ENCODE peak calls at places on chromosomes 5 and 9, in ten cellular contexts. One of them, this sample, is unnamed. For H3K4me1, the result is how much of the 10 kb centered on the place peaks cover.

GRCh38 chr5:54282876-54283275 is 27.5 kb downstream of the ARL15 start:
- DNase-seq in ascending aorta: no peak
- DNase-seq in A549: no peak
- DNase-seq in heart right ventricle: no peak
- DNase-seq in body of pancreas: no peak
- DNase-seq in NT2/D1: no peak
- DNase-seq in SJCRH30: no peak
- DNase-seq in CD8-positive, alpha-beta memory T cell: no peak
- DNase-seq in RWPE2: no peak
- DNase-seq in CD4-positive, alpha-beta memory T cell: no peak
- DNase-seq in this sample: no peak

GRCh38 chr9:91094324-91095083 is 267.2 kb downstream of the AUH start:
- DNase-seq in CD4-positive, alpha-beta memory T cell: no peak
- DNase-seq in NT2/D1: no peak
- DNase-seq in body of pancreas: no peak
- DNase-seq in SJCRH30: no peak
- DNase-seq in CD8-positive, alpha-beta memory T cell: no peak
- DNase-seq in heart right ventricle: no peak
- DNase-seq in ascending aorta: no peak
- DNase-seq in A549: no peak
- DNase-seq in RWPE2: no peak
- DNase-seq in this sample: no peak

GRCh38 chr9:129380961-129381401 is 202.9 kb upstream of the IER5L start:
- DNase-seq in A549: no peak
- DNase-seq in heart right ventricle: no peak
- DNase-seq in NT2/D1: peak
- DNase-seq in ascending aorta: no peak
- DNase-seq in body of pancreas: no peak
- DNase-seq in CD4-positive, alpha-beta memory T cell: no peak
- DNase-seq in SJCRH30: no peak
- DNase-seq in CD8-positive, alpha-beta memory T cell: no peak
- DNase-seq in RWPE2: no peak
- DNase-seq in this sample: no peak

GRCh38 chr5:174624754-174625506 is 99.5 kb upstream of the MSX2 start:
- DNase-seq in SJCRH30: no peak
- DNase-seq in A549: no peak
- DNase-seq in CD8-positive, alpha-beta memory T cell: no peak
- DNase-seq in RWPE2: no peak
- DNase-seq in ascending aorta: no peak
- DNase-seq in body of pancreas: no peak
- DNase-seq in NT2/D1: no peak
- DNase-seq in heart right ventricle: no peak
- DNase-seq in CD4-positive, alpha-beta memory T cell: no peak
- DNase-seq in this sample: no peak

GRCh38 chr5:135438712-135439111 is 8.4 kb downstream of the DCANP1 start:
- DNase-seq in A549: no peak
- DNase-seq in CD8-positive, alpha-beta memory T cell: no peak
- DNase-seq in heart right ventricle: no peak
- DNase-seq in RWPE2: no peak
- DNase-seq in body of pancreas: no peak
- DNase-seq in ascending aorta: no peak
- DNase-seq in SJCRH30: no peak
- DNase-seq in NT2/D1: no peak
- DNase-seq in CD4-positive, alpha-beta memory T cell: no peak
- DNase-seq in this sample: no peak

GRCh38 chr5:81778642-81779041 is 27.7 kb upstream of the SSBP2 start:
- DNase-seq in SJCRH30: no peak
- DNase-seq in A549: no peak
- DNase-seq in heart right ventricle: no peak
- DNase-seq in CD8-positive, alpha-beta memory T cell: no peak
- DNase-seq in RWPE2: no peak
- DNase-seq in body of pancreas: no peak
- DNase-seq in ascending aorta: no peak
- DNase-seq in CD4-positive, alpha-beta memory T cell: no peak
- DNase-seq in NT2/D1: no peak
- DNase-seq in this sample: no peak

GRCh38 chr5:112339761-112340160 is 79.3 kb downstream of the EPB41L4A start:
- DNase-seq in heart right ventricle: no peak
- DNase-seq in A549: no peak
- DNase-seq in RWPE2: no peak
- DNase-seq in ascending aorta: no peak
- DNase-seq in CD8-positive, alpha-beta memory T cell: no peak
- DNase-seq in CD4-positive, alpha-beta memory T cell: no peak
- DNase-seq in NT2/D1: no peak
- DNase-seq in body of pancreas: no peak
- DNase-seq in SJCRH30: no peak
- DNase-seq in this sample: no peak

GRCh38 chr9:114738581-114739316 is 56.8 kb upstream of the TEX48 start:
- DNase-seq in CD8-positive, alpha-beta memory T cell: peak
- DNase-seq in CD4-positive, alpha-beta memory T cell: peak
- DNase-seq in SJCRH30: peak
- DNase-seq in RWPE2: no peak
- DNase-seq in heart right ventricle: peak
- DNase-seq in A549: peak
- DNase-seq in body of pancreas: peak
- DNase-seq in ascending aorta: no peak
- DNase-seq in NT2/D1: peak
- DNase-seq in this sample: no peak

GRCh38 chr9:85639675-85640186 is 102.0 kb downstream of the AGTPBP1 start:
- DNase-seq in RWPE2: no peak
- DNase-seq in A549: no peak
- DNase-seq in body of pancreas: no peak
- DNase-seq in SJCRH30: no peak
- DNase-seq in CD8-positive, alpha-beta memory T cell: no peak
- DNase-seq in CD4-positive, alpha-beta memory T cell: no peak
- DNase-seq in ascending aorta: no peak
- DNase-seq in heart right ventricle: no peak
- DNase-seq in NT2/D1: no peak
- DNase-seq in this sample: no peak

DNA sequence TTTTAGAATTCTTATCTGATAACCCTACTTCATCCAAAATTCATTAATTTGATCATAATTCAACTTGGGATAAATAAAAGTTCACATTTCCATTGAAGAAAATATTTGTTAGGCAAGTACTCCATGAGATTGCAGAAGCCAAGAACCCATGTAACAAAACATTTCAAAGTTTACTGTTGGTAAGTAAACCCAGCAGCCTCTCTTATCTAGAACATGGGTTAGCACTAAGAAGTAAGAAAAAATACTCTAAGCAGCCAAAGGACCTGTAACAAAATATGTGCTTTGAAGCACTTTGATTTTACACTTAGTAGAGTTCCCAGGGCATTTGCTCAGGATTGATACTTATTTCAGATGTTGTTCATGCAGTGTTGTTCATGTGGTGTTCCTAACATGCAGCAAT is 8.7 kb downstream of the MAP3K1 start:
- DNase-seq in heart right ventricle: no peak
- DNase-seq in body of pancreas: no peak
- DNase-seq in NT2/D1: no peak
- DNase-seq in CD8-positive, alpha-beta memory T cell: no peak
- DNase-seq in SJCRH30: no peak
- DNase-seq in A549: no peak
- DNase-seq in RWPE2: no peak
- DNase-seq in CD4-positive, alpha-beta memory T cell: no peak
- DNase-seq in ascending aorta: no peak
- DNase-seq in this sample: no peak
- H3K4me1 ChIP-seq in heart right ventricle: under half
- H3K4me1 ChIP-seq in body of pancreas: half or more
- H3K4me1 ChIP-seq in NT2/D1: under half
- H3K4me1 ChIP-seq in CD8-positive, alpha-beta memory T cell: half or more
- H3K4me1 ChIP-seq in SJCRH30: under half
- H3K4me1 ChIP-seq in A549: under half
- H3K4me1 ChIP-seq in RWPE2: under half
- H3K4me1 ChIP-seq in CD4-positive, alpha-beta memory T cell: half or more
- H3K4me1 ChIP-seq in ascending aorta: under half
- H3K4me1 ChIP-seq in this sample: under half

GRCh38 chr9:35689601-35690446 is at the start of gene TPM2:
- DNase-seq in CD8-positive, alpha-beta memory T cell: no peak
- DNase-seq in heart right ventricle: peak
- DNase-seq in NT2/D1: peak
- DNase-seq in ascending aorta: peak
- DNase-seq in RWPE2: no peak
- DNase-seq in body of pancreas: peak
- DNase-seq in CD4-positive, alpha-beta memory T cell: no peak
- DNase-seq in SJCRH30: peak
- DNase-seq in A549: peak
- DNase-seq in this sample: peak

GRCh38 chr9:35689351-35689600 is 449 bp downstream of the TPM2 start:
- DNase-seq in CD4-positive, alpha-beta memory T cell: no peak
- DNase-seq in heart right ventricle: no peak
- DNase-seq in ascending aorta: no peak
- DNase-seq in A549: no peak
- DNase-seq in RWPE2: no peak
- DNase-seq in body of pancreas: no peak
- DNase-seq in CD8-positive, alpha-beta memory T cell: no peak
- DNase-seq in NT2/D1: no peak
- DNase-seq in SJCRH30: no peak
- DNase-seq in this sample: no peak

GRCh38 chr9:35690447-35691324 is 961 bp upstream of the TPM2 start:
- DNase-seq in heart right ventricle: peak
- DNase-seq in CD4-positive, alpha-beta memory T cell: peak
- DNase-seq in body of pancreas: peak
- DNase-seq in ascending aorta: peak
- DNase-seq in NT2/D1: peak
- DNase-seq in RWPE2: no peak
- DNase-seq in A549: peak
- DNase-seq in SJCRH30: peak
- DNase-seq in CD8-positive, alpha-beta memory T cell: peak
- DNase-seq in this sample: no peak

GRCh38 chr9:35691325-35691631 is 1.6 kb upstream of the TPM2 start:
- DNase-seq in NT2/D1: no peak
- DNase-seq in CD8-positive, alpha-beta memory T cell: no peak
- DNase-seq in ascending aorta: no peak
- DNase-seq in RWPE2: no peak
- DNase-seq in CD4-positive, alpha-beta memory T cell: no peak
- DNase-seq in heart right ventricle: no peak
- DNase-seq in body of pancreas: no peak
- DNase-seq in SJCRH30: no peak
- DNase-seq in A549: no peak
- DNase-seq in this sample: no peak

DNA sequence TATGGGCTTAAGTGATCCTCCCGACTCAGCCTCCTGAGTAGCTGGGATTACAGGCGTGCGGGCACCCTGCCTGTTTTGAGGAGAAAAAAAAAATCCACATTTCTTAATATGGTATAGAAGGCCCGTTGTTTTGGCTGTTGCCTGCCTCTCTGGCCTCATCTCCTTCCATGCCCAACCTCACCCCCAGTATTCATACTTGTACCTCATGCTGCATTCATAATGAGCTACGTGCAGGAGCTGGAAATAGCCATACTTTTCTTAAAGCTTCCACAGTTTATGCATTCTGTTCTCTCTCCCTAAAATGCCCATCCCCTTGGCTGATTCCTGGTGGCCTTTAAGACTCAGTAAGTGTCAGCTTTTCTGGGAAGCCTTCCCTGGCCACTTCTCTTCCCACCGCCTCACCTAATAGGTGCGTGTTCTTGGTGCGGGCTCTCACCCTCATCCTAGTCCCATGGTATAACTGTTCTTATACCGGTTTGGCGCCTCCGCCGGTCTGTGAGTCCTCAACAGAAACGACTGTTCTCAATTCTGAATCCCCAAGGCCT is 2.1 kb upstream of the TPM2 start:
- DNase-seq in RWPE2: no peak
- DNase-seq in CD8-positive, alpha-beta memory T cell: no peak
- DNase-seq in body of pancreas: no peak
- DNase-seq in A549: no peak
- DNase-seq in CD4-positive, alpha-beta memory T cell: no peak
- DNase-seq in SJCRH30: no peak
- DNase-seq in heart right ventricle: no peak
- DNase-seq in NT2/D1: no peak
- DNase-seq in ascending aorta: no peak
- DNase-seq in this sample: no peak
- H3K4me1 ChIP-seq in RWPE2: under half
- H3K4me1 ChIP-seq in CD8-positive, alpha-beta memory T cell: under half
- H3K4me1 ChIP-seq in body of pancreas: under half
- H3K4me1 ChIP-seq in A549: under half
- H3K4me1 ChIP-seq in CD4-positive, alpha-beta memory T cell: under half
- H3K4me1 ChIP-seq in SJCRH30: under half
- H3K4me1 ChIP-seq in heart right ventricle: under half
- H3K4me1 ChIP-seq in NT2/D1: under half
- H3K4me1 ChIP-seq in ascending aorta: under half
- H3K4me1 ChIP-seq in this sample: under half

GRCh38 chr9:16825364-16825763 is 45.1 kb downstream of the BNC2 start:
- DNase-seq in ascending aorta: no peak
- DNase-seq in RWPE2: no peak
- DNase-seq in body of pancreas: no peak
- DNase-seq in CD4-positive, alpha-beta memory T cell: no peak
- DNase-seq in SJCRH30: peak
- DNase-seq in NT2/D1: no peak
- DNase-seq in CD8-positive, alpha-beta memory T cell: no peak
- DNase-seq in A549: no peak
- DNase-seq in heart right ventricle: no peak
- DNase-seq in this sample: no peak
- H3K4me1 ChIP-seq in ascending aorta: under half
- H3K4me1 ChIP-seq in RWPE2: under half
- H3K4me1 ChIP-seq in body of pancreas: under half
- H3K4me1 ChIP-seq in CD4-positive, alpha-beta memory T cell: under half
- H3K4me1 ChIP-seq in SJCRH30: under half
- H3K4me1 ChIP-seq in NT2/D1: under half
- H3K4me1 ChIP-seq in CD8-positive, alpha-beta memory T cell: under half
- H3K4me1 ChIP-seq in A549: under half
- H3K4me1 ChIP-seq in heart right ventricle: under half
- H3K4me1 ChIP-seq in this sample: under half

GRCh38 chr5:151739395-151739794 is 19.0 kb downstream of the ATOX1 start:
- DNase-seq in ascending aorta: no peak
- DNase-seq in RWPE2: no peak
- DNase-seq in CD8-positive, alpha-beta memory T cell: no peak
- DNase-seq in A549: no peak
- DNase-seq in NT2/D1: no peak
- DNase-seq in CD4-positive, alpha-beta memory T cell: no peak
- DNase-seq in SJCRH30: no peak
- DNase-seq in body of pancreas: no peak
- DNase-seq in heart right ventricle: no peak
- DNase-seq in this sample: no peak

GRCh38 chr5:151739939-151740335 is 18.5 kb downstream of the ATOX1 start:
- DNase-seq in body of pancreas: no peak
- DNase-seq in RWPE2: no peak
- DNase-seq in NT2/D1: peak
- DNase-seq in CD4-positive, alpha-beta memory T cell: no peak
- DNase-seq in heart right ventricle: no peak
- DNase-seq in SJCRH30: peak
- DNase-seq in ascending aorta: no peak
- DNase-seq in A549: peak
- DNase-seq in CD8-positive, alpha-beta memory T cell: no peak
- DNase-seq in this sample: peak

GRCh38 chr5:151740958-151741373 is 17.5 kb downstream of the ATOX1 start:
- DNase-seq in NT2/D1: no peak
- DNase-seq in heart right ventricle: no peak
- DNase-seq in A549: no peak
- DNase-seq in CD8-positive, alpha-beta memory T cell: no peak
- DNase-seq in body of pancreas: no peak
- DNase-seq in ascending aorta: no peak
- DNase-seq in CD4-positive, alpha-beta memory T cell: no peak
- DNase-seq in RWPE2: no peak
- DNase-seq in SJCRH30: no peak
- DNase-seq in this sample: peak

GRCh38 chr5:151741678-151742423 is 16.6 kb downstream of the ATOX1 start:
- DNase-seq in body of pancreas: no peak
- DNase-seq in NT2/D1: no peak
- DNase-seq in CD8-positive, alpha-beta memory T cell: no peak
- DNase-seq in CD4-positive, alpha-beta memory T cell: no peak
- DNase-seq in RWPE2: no peak
- DNase-seq in ascending aorta: no peak
- DNase-seq in heart right ventricle: no peak
- DNase-seq in SJCRH30: no peak
- DNase-seq in A549: no peak
- DNase-seq in this sample: peak

GRCh38 chr5:151740336-151740942 is 18.0 kb downstream of the ATOX1 start:
- DNase-seq in CD4-positive, alpha-beta memory T cell: peak
- DNase-seq in heart right ventricle: peak
- DNase-seq in CD8-positive, alpha-beta memory T cell: peak
- DNase-seq in NT2/D1: peak
- DNase-seq in body of pancreas: peak
- DNase-seq in ascending aorta: no peak
- DNase-seq in A549: peak
- DNase-seq in RWPE2: no peak
- DNase-seq in SJCRH30: peak
- DNase-seq in this sample: peak
- H3K4me1 ChIP-seq in CD4-positive, alpha-beta memory T cell: under half
- H3K4me1 ChIP-seq in heart right ventricle: under half
- H3K4me1 ChIP-seq in CD8-positive, alpha-beta memory T cell: under half
- H3K4me1 ChIP-seq in NT2/D1: under half
- H3K4me1 ChIP-seq in body of pancreas: under half
- H3K4me1 ChIP-seq in ascending aorta: under half
- H3K4me1 ChIP-seq in A549: under half
- H3K4me1 ChIP-seq in RWPE2: under half
- H3K4me1 ChIP-seq in SJCRH30: under half
- H3K4me1 ChIP-seq in this sample: half or more

This sample was measured in foreskin keratinocyte.